ENCODE peak calls at places on chromosome 3, in seven cellular contexts. C is A549, I is H54, M is EH, J is stomach, Y is HT1080, W is Kasumi-1. A is an unnamed sample.

GRCh38 chr3:132519914-132520313 is 77.2 kb upstream of the ACKR4 start:
- DNase-seq in I (no peak), W (no peak), C (no peak), M (no peak), Y (no peak), J (no peak), A (no peak)

GRCh38 chr3:58559586-58559985 is 17.6 kb downstream of the FAM107A start:
- DNase-seq in I (no peak), W (no peak), J (no peak), Y (no peak), M (no peak), C (no peak), A (no peak)

GRCh38 chr3:152299243-152299976 is 30.7 kb downstream of the MBNL1 start:
- DNase-seq in J (no peak), M (no peak), W (no peak), Y (no peak), I (no peak), C (no peak), A (no peak)

GRCh38 chr3:57257678-57258077 is 30.1 kb downstream of the APPL1 start:
- DNase-seq in M (no peak), C (no peak), Y (no peak), W (no peak), J (no peak), I (no peak), A (no peak)

GRCh38 chr3:37997791-37998370 is 7.3 kb downstream of the VILL start:
- DNase-seq in I (no peak), Y (no peak), W (no peak), C (no peak), J (peak), M (no peak), A (no peak)

GRCh38 chr3:126845910-126846309 is 137.0 kb upstream of the PLXNA1 start:
- DNase-seq in M (no peak), Y (peak), C (no peak), J (no peak), I (no peak), W (no peak), A (no peak)

GRCh38 chr3:188507244-188507720 is 353.3 kb downstream of the LPP start:
- DNase-seq in M (peak), I (no peak), J (no peak), W (peak), C (no peak), Y (peak), A (no peak)

GRCh38 chr3:129529436-129530210 is 1.2 kb downstream of the RHO start:
- DNase-seq in M (no peak), Y (no peak), C (no peak), I (no peak), W (no peak), J (no peak), A (no peak)

GRCh38 chr3:57960174-57960505 is 48.1 kb upstream of the FLNB start:
- DNase-seq in C (no peak), W (no peak), Y (no peak), M (no peak), I (no peak), J (no peak), A (no peak)

GRCh38 chr3:133377396-133377795 is 22.5 kb upstream of the BFSP2 start:
- DNase-seq in J (no peak), W (peak), C (peak), Y (peak), I (no peak), M (peak), A (no peak)

GRCh38 chr3:164897335-164897734 is 181.0 kb downstream of the SI start:
- DNase-seq in M (no peak), W (no peak), C (no peak), Y (no peak), I (no peak), J (no peak), A (no peak)

A was measured in foreskin keratinocyte.